ENCODE peak calls at places on chromosomes 2 and 18, in eight cellular contexts. V is IMR-90, D is BE2C, F is brain microvascular endothelial cell, X is right atrium auricular region, I is cardiac muscle cell, O is colonic mucosa, U is ovary. N is an unnamed sample. For H3K27me3, the result is how much of the 10 kb centered on the place peaks cover.

GRCh38 chr2:1633936-1634587 is 110.3 kb downstream of the PXDN start:
- DNase-seq in V (no peak), D (no peak), F (no peak), X (no peak), I (no peak), O (no peak), U (no peak), N (no peak)

GRCh38 chr18:9950289-9951016 is 36.6 kb downstream of the VAPA start:
- DNase-seq in V (peak), D (no peak), F (no peak), X (no peak), I (no peak), O (no peak), U (no peak), N (peak)

GRCh38 chr18:79581406-79581805 is 98.2 kb upstream of the CTDP1 start:
- DNase-seq in V (no peak), D (no peak), F (no peak), X (no peak), I (no peak), O (no peak), U (peak), N (no peak)

GRCh38 chr2:34787341-34787740 is 1188.2 kb upstream of the FAM98A start:
- DNase-seq in V (no peak), D (no peak), F (no peak), X (no peak), I (no peak), O (no peak), U (no peak), N (no peak)

GRCh38 chr2:215454519-215454918 is 18.7 kb upstream of the FN1 start:
- DNase-seq in V (no peak), D (peak), F (no peak), X (no peak), I (peak), O (no peak), U (no peak), N (no peak)

GRCh38 chr2:132582360-132582759 is 87.6 kb downstream of the LYPD1 start:
- DNase-seq in V (peak), D (no peak), F (no peak), X (peak), I (no peak), O (peak), U (no peak), N (no peak)

GRCh38 chr2:860259-860855 is 90.3 kb upstream of the SNTG2 start:
- DNase-seq in V (no peak), D (no peak), F (no peak), X (no peak), I (no peak), O (no peak), U (no peak), N (no peak)

GRCh38 chr2:159807183-159808037 is 9.4 kb upstream of the CD302 start:
- DNase-seq in V (peak), D (peak), F (peak), X (no peak), I (peak), O (peak), U (peak), N (no peak)

GRCh38 chr2:207352978-207353377 is 176.8 kb upstream of the CREB1 start:
- DNase-seq in V (peak), D (no peak), F (no peak), X (no peak), I (no peak), O (no peak), U (no peak), N (no peak)

GRCh38 chr2:74871414-74871813 is 37.5 kb downstream of the HK2 start:
- DNase-seq in V (no peak), D (no peak), F (no peak), X (no peak), I (no peak), O (no peak), U (no peak), N (no peak)

GRCh38 chr18:45008694-45009372 is 328.1 kb downstream of the SETBP1 start:
- DNase-seq in V (no peak), D (no peak), F (no peak), X (no peak), I (no peak), O (no peak), U (no peak), N (no peak)

GRCh38 chr2:101418704-101419663 is 31.7 kb upstream of the CREG2 start:
- DNase-seq in V (peak), D (peak), F (peak), X (peak), I (peak), O (peak), U (peak), N (no peak)

GRCh38 chr2:77008925-77009706 is 513.1 kb downstream of the LRRTM4 start:
- DNase-seq in V (peak), D (no peak), F (no peak), X (no peak), I (no peak), O (no peak), U (no peak), N (no peak)

GRCh38 chr2:3459185-3460015 is 59.9 kb downstream of the ADI1 start:
- DNase-seq in V (no peak), D (no peak), F (no peak), X (peak), I (peak), O (no peak), U (no peak), N (no peak)

GRCh38 chr18:44742741-44743311 is 62.1 kb downstream of the SETBP1 start:
- DNase-seq in V (peak), D (peak), F (peak), X (no peak), I (no peak), O (peak), U (peak), N (peak)

GRCh38 chr2:180657054-180657453 is 323.4 kb upstream of the UBE2E3 start:
- DNase-seq in V (peak), D (no peak), F (peak), X (no peak), I (peak), O (no peak), U (no peak), N (peak)

GRCh38 chr18:12031836-12032235 is 50.5 kb downstream of the IMPA2 start:
- DNase-seq in V (peak), D (no peak), F (peak), X (no peak), I (no peak), O (no peak), U (peak), N (no peak)

GRCh38 chr2:216683846-216684245 is 11.5 kb downstream of the IGFBP5 start:
- DNase-seq in V (peak), D (no peak), F (peak), X (peak), I (no peak), O (no peak), U (peak), N (no peak)

GRCh38 chr2:157644776-157645175 is 16.1 kb upstream of the ACVR1C start:
- DNase-seq in V (no peak), D (no peak), F (no peak), X (no peak), I (no peak), O (no peak), U (no peak), N (no peak)

GRCh38 chr18:23825978-23826405 is 136.7 kb downstream of the LAMA3 start:
- DNase-seq in V (peak), D (no peak), F (peak), X (peak), I (peak), O (no peak), U (peak), N (peak)

GRCh38 chr18:9082763-9083510 is 19.6 kb upstream of the NDUFV2 start:
- DNase-seq in V (no peak), D (no peak), F (no peak), X (no peak), I (no peak), O (no peak), U (no peak), N (no peak)

GRCh38 chr18:42976869-42977268 is 138.6 kb downstream of the RIT2 start:
- DNase-seq in V (no peak), D (no peak), F (no peak), X (no peak), I (no peak), O (no peak), U (no peak), N (no peak)

GRCh38 chr2:133802366-133802765 is 234.1 kb upstream of the NCKAP5 start:
- DNase-seq in V (no peak), D (no peak), F (no peak), X (no peak), I (no peak), O (no peak), U (no peak), N (no peak)

GRCh38 chr2:10552220-10552870 is 104.2 kb upstream of the ODC1 start:
- DNase-seq in V (no peak), D (no peak), F (no peak), X (no peak), I (no peak), O (no peak), U (no peak), N (no peak)

GRCh38 chr18:79164696-79165095 is 95.5 kb downstream of the ATP9B start:
- DNase-seq in V (no peak), D (no peak), F (no peak), X (no peak), I (no peak), O (no peak), U (no peak), N (no peak)

GRCh38 chr2:227616631-227617030 is 667 bp upstream of the SCYGR4 start:
- DNase-seq in V (no peak), D (no peak), F (no peak), X (no peak), I (no peak), O (no peak), U (no peak), N (no peak)

GRCh38 chr2:181586569-181587076 is 70.3 kb downstream of the CERKL start:
- DNase-seq in V (no peak), D (peak), F (no peak), X (no peak), I (no peak), O (no peak), U (no peak), N (peak)

GRCh38 chr18:45253973-45254372 is 361.3 kb upstream of the SLC14A2 start:
- DNase-seq in V (no peak), D (no peak), F (no peak), X (no peak), I (no peak), O (no peak), U (no peak), N (no peak)

GRCh38 chr18:7666195-7666776 is 99.2 kb downstream of the PTPRM start:
- DNase-seq in V (no peak), D (no peak), F (no peak), X (no peak), I (no peak), O (no peak), U (no peak), N (no peak)
- TF ChIP-seq CTCF in V (no peak), D (no peak), F (peak), X (no peak), I (no peak), O (no peak), U (no peak), N (no peak)

DNA sequence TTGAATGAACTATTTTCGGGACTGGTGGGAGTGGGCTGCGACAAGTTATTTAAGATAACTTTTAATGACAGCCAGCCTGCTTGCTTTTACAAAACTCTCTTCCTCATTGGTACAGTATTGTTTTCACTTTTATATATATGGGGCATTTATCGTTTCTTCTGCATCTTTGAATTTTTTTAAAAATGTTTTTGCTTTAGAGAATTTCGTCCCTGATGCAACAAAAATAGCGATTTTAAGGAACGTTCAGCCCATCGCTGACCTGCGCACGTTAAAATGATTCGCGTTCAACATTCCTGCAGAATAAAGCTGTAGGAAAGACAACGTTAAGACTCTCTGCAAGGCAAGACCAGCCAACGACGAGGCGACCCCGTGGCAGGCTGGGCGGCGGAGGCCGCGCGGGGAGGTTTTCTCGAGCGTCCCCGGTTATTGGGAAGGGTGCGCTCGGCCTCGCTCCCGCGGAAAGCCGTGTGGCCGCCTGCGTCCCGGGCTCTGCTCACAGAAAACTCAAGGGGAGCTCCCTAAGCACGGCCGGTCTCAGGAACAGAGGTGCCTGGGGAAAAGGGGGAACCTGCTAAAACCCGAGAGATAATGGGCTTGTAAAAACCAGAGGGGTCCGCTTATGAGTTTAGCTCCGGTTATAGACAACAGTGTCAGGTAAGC is 3.0 kb downstream of the PAX8 start:
- DNase-seq in V (no peak), D (no peak), F (no peak), X (no peak), I (no peak), O (no peak), U (no peak), N (no peak)
- H3K27me3 ChIP-seq in V (half or more), D (under half), F (half or more), X (under half), I (half or more), O (under half), U (under half), N (under half)

DNA sequence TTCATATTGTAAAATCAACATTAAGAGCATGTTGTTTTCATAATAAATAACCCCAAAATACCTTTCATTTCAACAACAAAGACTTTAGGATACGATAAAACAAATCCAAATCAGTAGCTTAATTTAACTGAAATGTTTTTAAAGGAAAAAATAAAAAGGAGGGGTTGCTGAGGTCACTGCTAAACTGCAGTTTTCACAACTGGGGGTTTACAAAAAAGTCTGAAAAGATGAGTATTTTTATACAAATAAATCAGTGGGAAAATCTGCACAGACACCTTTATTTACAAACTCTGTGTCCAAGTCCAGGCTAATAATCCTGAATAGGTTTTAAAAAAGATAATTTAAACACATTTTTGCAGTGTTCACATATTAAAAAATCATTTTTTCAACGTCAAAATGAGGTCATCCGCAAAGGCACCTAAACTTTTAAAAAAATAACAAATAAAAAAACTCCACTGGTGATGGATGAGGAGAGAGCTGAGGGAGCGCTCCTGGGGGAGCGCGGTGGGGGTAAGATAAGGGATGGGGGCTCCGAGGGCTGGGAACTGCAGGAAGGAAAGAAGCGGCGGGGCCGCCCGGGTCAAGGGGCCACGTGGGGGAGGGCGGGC is 3.1 kb downstream of the DLX2 start:
- DNase-seq in V (no peak), D (no peak), F (no peak), X (no peak), I (no peak), O (no peak), U (no peak), N (no peak)
- H3K4me3 ChIP-seq in V (no peak), D (no peak), F (peak), X (no peak), I (peak), O (no peak), U (no peak), N (no peak)

GRCh38 chr2:102474785-102475184 is 1.8 kb downstream of the SLC9A4 start:
- DNase-seq in V (no peak), D (no peak), F (no peak), X (no peak), I (no peak), O (no peak), U (no peak), N (no peak)

GRCh38 chr2:102478686-102479470 is 5.9 kb downstream of the SLC9A4 start:
- DNase-seq in V (no peak), D (no peak), F (no peak), X (no peak), I (no peak), O (no peak), U (no peak), N (no peak)

GRCh38 chr2:102473020-102473419 is at the start of gene SLC9A4:
- DNase-seq in V (peak), D (peak), F (peak), X (no peak), I (peak), O (peak), U (no peak), N (no peak)
- TF ChIP-seq CTCF in V (peak), D (peak), F (peak), X (peak), I (peak), O (peak), U (peak), N (peak)

GRCh38 chr18:58212274-58212673 is 168.2 kb downstream of the NEDD4L start:
- DNase-seq in V (no peak), D (no peak), F (no peak), X (no peak), I (no peak), O (peak), U (no peak), N (no peak)

GRCh38 chr18:58211510-58211909 is 167.5 kb downstream of the NEDD4L start:
- DNase-seq in V (no peak), D (no peak), F (no peak), X (no peak), I (no peak), O (no peak), U (no peak), N (no peak)

GRCh38 chr18:58208207-58208944 is 164.3 kb downstream of the NEDD4L start:
- DNase-seq in V (peak), D (no peak), F (no peak), X (no peak), I (no peak), O (peak), U (no peak), N (no peak)

GRCh38 chr18:58207520-58208152 is 163.6 kb downstream of the NEDD4L start:
- DNase-seq in V (no peak), D (no peak), F (no peak), X (no peak), I (no peak), O (peak), U (no peak), N (no peak)

GRCh38 chr18:58209326-58209725 is 165.3 kb downstream of the NEDD4L start:
- DNase-seq in V (peak), D (no peak), F (no peak), X (no peak), I (no peak), O (no peak), U (no peak), N (no peak)
- H3K27me3 ChIP-seq in V (under half), D (under half), F (under half), X (under half), I (under half), O (under half), U (under half), N (under half)

GRCh38 chr2:238745997-238746396 is 101.9 kb upstream of the TWIST2 start:
- DNase-seq in V (no peak), D (no peak), F (no peak), X (no peak), I (no peak), O (no peak), U (no peak), N (no peak)

GRCh38 chr2:238750212-238750904 is 97.5 kb upstream of the TWIST2 start:
- DNase-seq in V (no peak), D (no peak), F (no peak), X (no peak), I (no peak), O (no peak), U (no peak), N (no peak)

GRCh38 chr2:238744951-238745350 is 102.9 kb upstream of the TWIST2 start:
- DNase-seq in V (no peak), D (no peak), F (no peak), X (no peak), I (no peak), O (no peak), U (no peak), N (no peak)

GRCh38 chr2:238747114-238747513 is 100.8 kb upstream of the TWIST2 start:
- DNase-seq in V (no peak), D (no peak), F (no peak), X (no peak), I (no peak), O (no peak), U (no peak), N (no peak)

GRCh38 chr2:238747557-238747956 is 100.3 kb upstream of the TWIST2 start:
- DNase-seq in V (no peak), D (no peak), F (no peak), X (no peak), I (no peak), O (no peak), U (no peak), N (no peak)
- H3K4me3 ChIP-seq in V (no peak), D (no peak), F (no peak), X (no peak), I (no peak), O (no peak), U (no peak), N (no peak)

DNA sequence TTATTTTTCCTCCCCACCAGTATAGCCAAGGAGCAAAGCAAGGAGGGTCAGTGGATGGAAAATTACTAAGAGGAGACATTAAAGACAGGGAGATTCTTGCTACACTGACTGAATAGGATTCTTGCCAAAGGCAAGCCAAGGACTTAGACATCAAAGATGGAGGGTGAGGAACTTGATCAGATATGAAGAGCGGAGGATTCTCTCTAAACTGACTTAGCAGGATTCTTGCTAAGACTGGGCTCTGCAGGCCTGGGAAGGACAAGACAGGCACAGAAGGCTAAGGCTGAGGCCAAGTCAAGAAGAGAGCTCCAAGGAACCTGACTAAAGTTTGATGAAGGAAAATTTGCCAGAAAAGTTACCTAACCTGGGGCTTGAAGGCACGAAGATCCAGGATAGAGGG is 143.9 kb upstream of the RMP24 start:
- DNase-seq in V (no peak), D (no peak), F (no peak), X (no peak), I (no peak), O (no peak), U (no peak), N (no peak)
- TF ChIP-seq CTCF in V (no peak), D (no peak), F (no peak), X (no peak), I (no peak), O (no peak), U (no peak), N (no peak)

GRCh38 chr2:70777450-70777849 is 9.4 kb upstream of the ADD2 start:
- DNase-seq in V (no peak), D (no peak), F (no peak), X (no peak), I (no peak), O (no peak), U (no peak), N (no peak)

GRCh38 chr2:70772486-70773155 is 4.6 kb upstream of the ADD2 start:
- DNase-seq in V (no peak), D (no peak), F (no peak), X (no peak), I (no peak), O (no peak), U (no peak), N (no peak)

GRCh38 chr2:70779911-70780580 is 10.4 kb downstream of the FIGLA start:
- DNase-seq in V (no peak), D (no peak), F (no peak), X (no peak), I (no peak), O (no peak), U (no peak), N (no peak)

GRCh38 chr2:70775148-70775547 is 7.1 kb upstream of the ADD2 start:
- DNase-seq in V (no peak), D (no peak), F (no peak), X (no peak), I (no peak), O (no peak), U (no peak), N (no peak)

GRCh38 chr2:70776266-70776665 is 8.3 kb upstream of the ADD2 start:
- DNase-seq in V (no peak), D (no peak), F (no peak), X (no peak), I (no peak), O (no peak), U (no peak), N (no peak)
- H3K27me3 ChIP-seq in V (under half), D (under half), F (under half), X (under half), I (under half), O (under half), U (under half), N (under half)

GRCh38 chr2:12722445-12723316 is 5.9 kb downstream of the TRIB2 start:
- DNase-seq in V (no peak), D (no peak), F (no peak), X (no peak), I (no peak), O (no peak), U (no peak), N (no peak)
- H3K4me3 ChIP-seq in V (no peak), D (peak), F (peak), X (no peak), I (no peak), O (no peak), U (peak), N (no peak)

GRCh38 chr2:199471443-199472057 is 13.8 kb upstream of the SATB2 start:
- DNase-seq in V (peak), D (peak), F (peak), X (no peak), I (peak), O (peak), U (no peak), N (no peak)
- TF ChIP-seq CTCF in V (peak), D (peak), F (peak), X (peak), I (peak), O (peak), U (no peak), N (peak)